ENCODE peak calls at places on chromosome X, in four cellular contexts. G, X, R and M are unnamed samples.

GRCh38 chrX:127129510-127129909 is 310.0 kb downstream of the PRR32 start:
- DNase-seq in G (no peak), X (no peak), R (no peak), M (no peak)

GRCh38 chrX:31039327-31039711 is 32.5 kb downstream of the FTHL17 start:
- DNase-seq in G (no peak), X (no peak), R (no peak), M (no peak)

GRCh38 chrX:136735604-136736003 is 45.1 kb downstream of the ARHGEF6 start:
- DNase-seq in G (no peak), X (no peak), R (no peak), M (no peak)

GRCh38 chrX:63922221-63922620 is 137.2 kb upstream of the ARHGEF9 start:
- DNase-seq in G (no peak), X (no peak), R (no peak), M (peak)

GRCh38 chrX:46354481-46354880 is 190.7 kb downstream of the ZNF674 start:
- DNase-seq in G (no peak), X (no peak), R (no peak), M (no peak)

GRCh38 chrX:74420194-74421035 is 878 bp upstream of the SLC16A2 start:
- DNase-seq in G (no peak), X (peak), R (peak), M (no peak)

GRCh38 chrX:153766098-153766817 is 2.2 kb downstream of the PLXNB3 start:
- DNase-seq in G (peak), X (peak), R (peak), M (no peak)

GRCh38 chrX:3066555-3066954 is 25.3 kb downstream of the ARSF start:
- DNase-seq in G (no peak), X (no peak), R (peak), M (no peak)

GRCh38 chrX:23292979-23293651 is 41.5 kb upstream of the PTCHD1 start:
- DNase-seq in G (no peak), X (no peak), R (peak), M (peak)

GRCh38 chrX:274904-275475 is 6.2 kb upstream of the PLCXD1 start:
- DNase-seq in G (no peak), X (no peak), R (peak), M (no peak)

GRCh38 chrX:142089193-142089592 is 115.9 kb downstream of the MAGEC2 start:
- DNase-seq in G (no peak), X (no peak), R (no peak), M (no peak)

GRCh38 chrX:31268359-31268758 is 196.5 kb upstream of the FTHL17 start:
- DNase-seq in G (peak), X (no peak), R (no peak), M (no peak)

GRCh38 chrX:130158311-130158710 is 7.3 kb downstream of the AIFM1 start:
- DNase-seq in G (no peak), X (no peak), R (no peak), M (no peak)

GRCh38 chrX:70466968-70467367 is 22.3 kb downstream of the DLG3 start:
- DNase-seq in G (no peak), X (no peak), R (no peak), M (no peak)

GRCh38 chrX:142076633-142077032 is 128.5 kb downstream of the MAGEC2 start:
- DNase-seq in G (no peak), X (no peak), R (no peak), M (no peak)

GRCh38 chrX:124467202-124467601 is 120.8 kb downstream of the SH2D1A start:
- DNase-seq in G (no peak), X (no peak), R (no peak), M (no peak)

GRCh38 chrX:109856974-109857373 is 123.9 kb upstream of the ACSL4 start:
- DNase-seq in G (no peak), X (no peak), R (no peak), M (no peak)

GRCh38 chrX:103818844-103819243 is 13.2 kb downstream of the RAB9B start:
- DNase-seq in G (no peak), X (no peak), R (no peak), M (no peak)

GRCh38 chrX:69163936-69164741 is 1.1 kb downstream of the PJA1 start:
- DNase-seq in G (no peak), X (no peak), R (no peak), M (no peak)

GRCh38 chrX:110684653-110685052 is 111.0 kb downstream of the CHRDL1 start:
- DNase-seq in G (no peak), X (no peak), R (no peak), M (no peak)

GRCh38 chrX:47129879-47130358 is 14.6 kb downstream of the NDUFB11 start:
- DNase-seq in G (no peak), X (no peak), R (no peak), M (no peak)

GRCh38 chrX:153726286-153727107 is 1.8 kb downstream of the ABCD1 start:
- DNase-seq in G (no peak), X (no peak), R (peak), M (no peak)

GRCh38 chrX:45771560-45772340 is 571.1 kb upstream of the DIPK2B start:
- DNase-seq in G (no peak), X (peak), R (no peak), M (no peak)

GRCh38 chrX:154399527-154400368 is 1.6 kb downstream of the RPL10 start:
- DNase-seq in G (no peak), X (no peak), R (no peak), M (no peak)

GRCh38 chrX:155211208-155211607 is 5.1 kb upstream of the VBP1 start:
- DNase-seq in G (no peak), X (no peak), R (no peak), M (no peak)

GRCh38 chrX:1291110-1291740 is 22.6 kb downstream of the CSF2RA start:
- DNase-seq in G (no peak), X (no peak), R (no peak), M (no peak)

GRCh38 chrX:129957241-129958099 is 25.0 kb upstream of the BCORL1 start:
- DNase-seq in G (no peak), X (no peak), R (peak), M (no peak)

GRCh38 chrX:129404670-129405008 is 118.7 kb downstream of the SMARCA1 start:
- DNase-seq in G (no peak), X (no peak), R (no peak), M (no peak)

GRCh38 chrX:50704987-50705386 is 109.0 kb downstream of the SHROOM4 start:
- DNase-seq in G (no peak), X (no peak), R (no peak), M (no peak)

DNA sequence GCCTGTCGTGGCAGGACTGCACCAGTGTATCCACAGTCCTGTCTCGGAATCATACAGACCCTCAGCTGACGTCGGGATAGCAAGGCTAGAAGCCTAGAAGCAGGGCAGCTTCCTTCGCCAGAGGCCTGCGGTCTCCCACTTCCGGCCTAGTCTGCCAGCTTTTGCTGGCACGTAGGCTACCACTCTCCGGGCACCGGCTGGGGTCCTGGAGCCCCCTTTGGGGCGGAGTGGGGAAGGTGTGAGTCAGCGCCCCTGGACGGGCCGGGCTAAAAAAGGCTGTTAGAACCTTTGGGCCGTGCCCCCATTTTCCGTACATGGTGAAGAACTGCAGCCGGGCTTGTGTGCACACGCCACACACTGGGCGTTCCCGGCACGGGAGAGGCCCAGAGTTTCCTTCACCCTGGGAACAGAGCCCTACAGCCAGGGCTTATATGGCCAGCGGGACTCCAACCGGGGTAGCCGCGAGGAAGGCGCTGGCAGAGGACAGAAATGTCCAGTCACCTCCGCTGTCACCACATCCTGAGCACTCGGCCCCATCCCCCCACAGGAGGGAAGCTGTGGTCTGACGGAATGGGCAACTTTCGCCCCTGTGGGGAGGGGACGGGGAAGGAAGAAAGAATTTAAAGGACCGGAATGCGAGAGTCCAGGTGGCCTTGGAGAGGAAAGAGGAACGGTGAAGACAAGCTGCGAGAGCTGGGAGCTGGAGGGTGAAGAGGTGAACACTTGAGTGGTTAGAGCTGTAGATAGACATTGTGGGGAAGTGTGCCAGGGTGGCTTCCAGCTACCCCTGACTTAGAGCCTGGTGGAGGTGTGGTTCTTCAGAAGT is 4.6 kb downstream of the MAGIX start:
- DNase-seq in G (no peak), X (no peak), R (peak), M (no peak)
- H3K4me3 ChIP-seq in G (peak), X (peak), R (peak), M (peak)

GRCh38 chrX:17009856-17010650 is 63.6 kb downstream of the REPS2 start:
- DNase-seq in G (no peak), X (no peak), R (no peak), M (no peak)

GRCh38 chrX:17017134-17017533 is 70.7 kb downstream of the REPS2 start:
- DNase-seq in G (no peak), X (no peak), R (no peak), M (no peak)

DNA sequence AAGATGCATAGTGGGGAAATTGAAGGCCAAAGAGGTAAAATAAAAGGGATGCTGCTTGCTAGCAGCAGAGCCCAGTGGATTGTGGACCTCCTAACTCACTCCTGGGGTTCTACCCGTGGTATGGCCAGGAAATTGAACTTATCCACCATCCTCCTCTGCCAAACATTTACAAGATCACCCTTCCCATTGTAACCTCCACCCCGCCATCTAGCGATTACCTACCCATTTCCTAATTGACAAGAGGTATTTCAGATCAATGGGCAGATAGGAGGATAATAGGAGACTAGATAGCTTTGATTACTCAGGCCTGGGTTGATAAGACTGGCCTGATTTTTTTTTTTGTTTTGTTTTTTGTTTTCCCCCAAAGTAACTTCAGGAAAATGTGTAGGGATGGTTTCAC is 67.8 kb downstream of the REPS2 start:
- DNase-seq in G (no peak), X (no peak), R (no peak), M (no peak)
- TF ChIP-seq CTCF in G (no peak), X (no peak), R (no peak), M (no peak)

DNA sequence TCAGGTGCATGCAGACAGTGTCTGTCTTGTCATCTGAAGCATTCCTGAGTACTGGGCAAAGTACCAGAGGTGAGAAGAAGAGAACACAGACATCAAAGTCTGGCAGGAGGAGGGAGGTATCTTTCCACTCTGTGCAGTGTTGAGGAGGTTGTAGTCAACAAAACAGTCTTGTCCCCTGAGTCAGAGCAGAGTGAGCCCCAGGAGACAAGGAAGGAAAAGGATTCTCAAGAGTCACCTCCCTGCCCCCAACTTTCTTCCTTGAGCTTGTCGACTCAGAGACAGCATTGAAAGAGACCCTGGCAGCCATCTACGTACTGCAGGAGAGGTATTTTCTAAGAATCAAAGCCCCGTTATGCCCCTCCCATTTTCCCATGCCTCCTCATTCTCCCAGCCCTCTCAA is 4.4 kb upstream of the SRPX start:
- DNase-seq in G (no peak), X (no peak), R (no peak), M (no peak)
- H3K4me3 ChIP-seq in G (no peak), X (no peak), R (no peak), M (no peak)

GRCh38 chrX:65928522-65928921 is 111.4 kb downstream of the VSIG4 start:
- DNase-seq in G (no peak), X (no peak), R (no peak), M (no peak)

GRCh38 chrX:65933085-65933589 is 106.7 kb downstream of the VSIG4 start:
- DNase-seq in G (no peak), X (no peak), R (no peak), M (no peak)

DNA sequence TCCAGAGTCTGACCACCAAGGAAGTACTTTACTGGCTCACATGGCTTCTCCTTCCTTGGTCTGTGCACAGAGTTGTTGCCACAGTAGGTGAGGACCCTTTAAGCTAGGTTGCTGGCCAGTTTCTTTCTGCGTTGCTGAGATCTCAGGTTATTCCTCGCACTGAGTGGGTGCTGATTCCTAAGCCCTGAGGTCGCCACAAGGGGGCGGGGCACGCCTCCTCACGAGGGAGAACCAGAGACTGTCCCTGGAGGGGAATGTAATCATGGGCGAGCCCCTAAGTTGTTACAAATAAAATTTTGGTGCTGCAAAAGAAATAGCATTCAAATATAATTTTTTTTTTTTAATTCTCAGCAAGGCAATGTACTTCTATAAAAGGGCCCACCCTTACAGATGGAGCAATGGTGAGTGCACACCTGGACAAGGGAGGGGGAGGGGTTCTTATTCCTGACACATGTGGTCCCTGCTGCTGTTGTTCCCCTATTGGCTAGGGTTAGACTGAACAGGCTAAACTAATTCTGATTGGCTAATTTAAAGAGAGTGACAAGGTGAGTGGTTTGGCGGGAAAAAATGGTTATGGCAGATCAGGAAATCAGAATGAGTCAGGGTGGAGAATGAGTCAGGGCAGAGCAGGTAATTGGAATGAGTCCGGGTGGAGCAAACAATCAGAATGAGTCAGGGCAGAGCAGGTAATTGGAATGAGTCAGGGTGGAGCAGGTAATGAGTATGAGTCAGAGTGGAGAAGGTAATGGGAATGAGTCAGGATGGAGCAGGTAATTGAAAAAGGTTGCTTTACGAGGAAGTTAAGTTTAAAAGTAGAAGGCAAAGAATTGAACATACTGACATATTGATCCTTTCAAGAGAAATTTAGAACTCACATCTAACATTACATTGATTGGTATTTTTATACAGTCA is 107.5 kb downstream of the VSIG4 start:
- DNase-seq in G (no peak), X (no peak), R (no peak), M (peak)
- TF ChIP-seq CTCF in G (no peak), X (no peak), R (no peak), M (no peak)

GRCh38 chrX:10288400-10288799 is 131.6 kb downstream of the CLCN4 start:
- DNase-seq in G (no peak), X (no peak), R (no peak), M (no peak)

GRCh38 chrX:10286195-10286594 is 129.4 kb downstream of the CLCN4 start:
- DNase-seq in G (no peak), X (no peak), R (no peak), M (no peak)

GRCh38 chrX:10280061-10280460 is 123.3 kb downstream of the CLCN4 start:
- DNase-seq in G (no peak), X (no peak), R (no peak), M (no peak)

GRCh38 chrX:10278716-10279115 is 121.9 kb downstream of the CLCN4 start:
- DNase-seq in G (no peak), X (no peak), R (no peak), M (no peak)

DNA sequence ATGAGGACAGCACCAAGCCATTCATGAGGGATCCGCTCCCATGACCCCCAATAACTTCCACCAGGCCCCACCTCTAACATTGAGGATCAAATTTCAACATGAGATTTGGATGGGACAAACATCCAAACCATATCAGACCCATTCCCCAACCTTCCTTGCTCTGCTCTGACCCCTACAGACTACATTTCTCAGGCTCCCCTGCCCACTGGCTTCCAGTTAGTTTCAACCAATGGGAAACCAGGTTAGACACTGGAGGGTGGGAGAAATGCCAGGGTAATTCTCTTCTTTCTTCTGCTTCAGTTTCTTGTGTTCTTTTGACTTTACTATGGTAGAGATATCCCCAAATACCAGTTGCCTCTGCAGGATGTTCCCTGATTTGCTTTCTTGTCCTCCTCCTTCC is 125.7 kb downstream of the CLCN4 start:
- DNase-seq in G (no peak), X (no peak), R (no peak), M (no peak)
- H3K4me3 ChIP-seq in G (no peak), X (no peak), R (no peak), M (no peak)

GRCh38 chrX:21974011-21974385 is 33.5 kb downstream of the SMS start:
- DNase-seq in G (no peak), X (no peak), R (no peak), M (no peak)

GRCh38 chrX:21973321-21974010 is 33.0 kb downstream of the SMS start:
- DNase-seq in G (no peak), X (no peak), R (no peak), M (no peak)

GRCh38 chrX:21972046-21972445 is 31.5 kb downstream of the SMS start:
- DNase-seq in G (no peak), X (no peak), R (no peak), M (peak)

GRCh38 chrX:21975242-21975641 is 34.7 kb downstream of the SMS start:
- DNase-seq in G (no peak), X (no peak), R (no peak), M (no peak)

DNA sequence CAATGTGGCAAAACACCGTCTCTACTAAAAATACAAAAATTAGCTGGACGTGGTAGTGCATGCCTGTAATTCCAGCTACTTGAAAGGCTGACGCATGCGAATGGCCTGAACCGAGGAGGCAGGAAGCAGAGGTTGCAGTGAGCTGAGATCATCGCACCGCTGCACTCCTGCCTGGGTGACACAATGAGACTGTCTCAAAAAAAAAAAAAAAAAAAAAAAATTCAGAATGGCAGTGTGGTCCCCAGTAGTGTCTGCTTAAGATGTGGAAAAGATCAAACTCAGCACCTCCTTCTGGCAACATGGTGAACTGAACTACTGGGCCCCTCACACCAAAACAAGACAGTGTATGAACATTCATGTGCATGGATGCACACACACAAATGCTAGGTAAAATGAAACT is 32.2 kb downstream of the SMS start:
- DNase-seq in G (no peak), X (peak), R (no peak), M (no peak)
- TF ChIP-seq CTCF in G (peak), X (no peak), R (no peak), M (peak)

DNA sequence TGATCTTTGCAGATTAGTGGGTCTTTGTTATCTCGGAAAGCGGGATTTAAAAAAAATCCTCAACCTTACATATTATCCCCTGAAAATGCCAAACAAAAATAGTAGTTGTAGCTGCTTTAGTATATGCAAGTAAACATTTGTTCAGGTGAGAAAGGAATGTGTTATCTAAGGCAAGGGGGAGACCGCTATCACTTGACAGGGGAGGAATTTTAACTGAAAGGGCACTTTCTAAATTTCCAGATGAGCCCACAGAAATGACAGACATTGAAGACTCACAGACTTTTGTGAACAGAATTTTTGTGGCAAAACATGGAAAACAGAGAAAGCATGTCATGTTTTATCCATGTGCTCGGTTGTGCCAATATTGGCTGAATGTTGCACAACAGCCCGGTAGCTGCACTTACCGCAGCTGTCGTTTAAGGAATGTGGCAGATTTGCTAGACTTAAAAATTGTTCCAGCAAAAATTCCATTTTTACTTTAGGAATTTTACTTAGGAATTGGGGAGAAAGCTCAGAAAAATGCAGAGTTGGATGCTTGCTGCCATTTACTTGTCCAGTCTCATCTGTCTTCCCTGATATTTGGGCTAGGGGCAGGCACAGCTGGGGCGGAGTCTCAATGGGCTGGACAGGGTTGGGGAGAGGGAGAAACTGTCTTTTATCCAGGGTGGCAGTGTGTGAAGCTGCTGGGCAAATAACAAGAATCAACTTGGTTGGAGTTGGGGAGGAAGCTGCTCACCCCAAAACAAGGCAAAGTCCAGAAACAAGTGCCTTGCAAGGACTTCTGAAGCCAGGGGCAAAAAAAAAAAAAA is 94.6 kb upstream of the RPS6KA3 start:
- DNase-seq in G (peak), X (no peak), R (peak), M (no peak)
- H3K4me3 ChIP-seq in G (no peak), X (no peak), R (peak), M (no peak)